ENCODE peak calls at places on chromosome 14, in four cellular contexts. B is NCI-H1092, Y is AG10803, Z is NCI-H226. O is an unnamed sample.

GRCh38 chr14:91396959-91397815 is 20.4 kb downstream of the CCDC88C start:
- DNase-seq in Z (no peak), Y (no peak), B (no peak), O (peak)

GRCh38 chr14:105897725-105898113 is 371.3 kb downstream of the TMEM121 start:
- DNase-seq in Z (no peak), Y (no peak), B (no peak), O (no peak)

GRCh38 chr14:44374906-44375305 is 132.2 kb downstream of the FSCB start:
- DNase-seq in B (no peak), Y (no peak), Z (no peak), O (no peak)

GRCh38 chr14:54364555-54365415 is 32.0 kb upstream of the CDKN3 start:
- DNase-seq in B (no peak), Z (peak), Y (peak), O (no peak)

GRCh38 chr14:88535149-88535548 is 19.7 kb downstream of the PTPN21 start:
- DNase-seq in Z (no peak), B (no peak), Y (peak), O (no peak)

GRCh38 chr14:54691525-54692260 is 124.8 kb downstream of the SAMD4A start:
- DNase-seq in Z (peak), Y (peak), B (peak), O (peak)

GRCh38 chr14:55609681-55610080 is 29.7 kb downstream of the KTN1 start:
- DNase-seq in B (no peak), Z (peak), Y (peak), O (no peak)

GRCh38 chr14:93536945-93537344 is 106.2 kb downstream of the UNC79 start:
- DNase-seq in B (no peak), Z (no peak), Y (no peak), O (no peak)

GRCh38 chr14:98579140-98579539 is 692.9 kb downstream of the BCL11B start:
- DNase-seq in Z (no peak), Y (no peak), B (no peak), O (no peak)

O was measured in DMS153.